ENCODE peak calls at places on chromosomes 12 and 14, in eight cellular contexts. One of them, this sample, is unnamed.

GRCh38 chr12:108218911-108219310 is 89.8 kb downstream of the WSCD2 start:
- DNase-seq in HFFc6: no peak
- DNase-seq in fibroblast of pulmonary artery: no peak
- DNase-seq in B cell: no peak
- DNase-seq in EH: no peak
- DNase-seq in Peyer's patch: no peak
- DNase-seq in GDM1: no peak
- DNase-seq in AML-193: no peak
- DNase-seq in this sample: no peak

GRCh38 chr14:86766469-86766868 is 1226.5 kb downstream of the GALC start:
- DNase-seq in HFFc6: no peak
- DNase-seq in fibroblast of pulmonary artery: no peak
- DNase-seq in B cell: no peak
- DNase-seq in EH: peak
- DNase-seq in Peyer's patch: no peak
- DNase-seq in GDM1: no peak
- DNase-seq in AML-193: no peak
- DNase-seq in this sample: no peak

GRCh38 chr12:98408681-98409080 is 106.7 kb upstream of the TMPO start:
- DNase-seq in HFFc6: no peak
- DNase-seq in fibroblast of pulmonary artery: peak
- DNase-seq in B cell: no peak
- DNase-seq in EH: no peak
- DNase-seq in Peyer's patch: no peak
- DNase-seq in GDM1: no peak
- DNase-seq in AML-193: peak
- DNase-seq in this sample: no peak

GRCh38 chr14:23572524-23572828 is 4.9 kb upstream of the AP1G2 start:
- DNase-seq in HFFc6: no peak
- DNase-seq in fibroblast of pulmonary artery: no peak
- DNase-seq in B cell: no peak
- DNase-seq in EH: no peak
- DNase-seq in Peyer's patch: no peak
- DNase-seq in GDM1: no peak
- DNase-seq in AML-193: no peak
- DNase-seq in this sample: no peak

GRCh38 chr14:73365727-73366126 is 92.6 kb downstream of the NUMB start:
- DNase-seq in HFFc6: no peak
- DNase-seq in fibroblast of pulmonary artery: peak
- DNase-seq in B cell: no peak
- DNase-seq in EH: no peak
- DNase-seq in Peyer's patch: no peak
- DNase-seq in GDM1: no peak
- DNase-seq in AML-193: no peak
- DNase-seq in this sample: no peak

GRCh38 chr12:123444396-123445026 is 8.0 kb upstream of the RILPL2 start:
- DNase-seq in HFFc6: peak
- DNase-seq in fibroblast of pulmonary artery: peak
- DNase-seq in B cell: no peak
- DNase-seq in EH: peak
- DNase-seq in Peyer's patch: no peak
- DNase-seq in GDM1: no peak
- DNase-seq in AML-193: peak
- DNase-seq in this sample: no peak

GRCh38 chr14:105330491-105330895 is 15.9 kb downstream of the PACS2 start:
- DNase-seq in HFFc6: peak
- DNase-seq in fibroblast of pulmonary artery: peak
- DNase-seq in B cell: no peak
- DNase-seq in EH: peak
- DNase-seq in Peyer's patch: no peak
- DNase-seq in GDM1: no peak
- DNase-seq in AML-193: no peak
- DNase-seq in this sample: no peak

GRCh38 chr14:23569443-23570151 is 2.0 kb upstream of the AP1G2 start:
- DNase-seq in HFFc6: peak
- DNase-seq in fibroblast of pulmonary artery: no peak
- DNase-seq in B cell: peak
- DNase-seq in EH: peak
- DNase-seq in Peyer's patch: peak
- DNase-seq in GDM1: no peak
- DNase-seq in AML-193: no peak
- DNase-seq in this sample: no peak

GRCh38 chr14:58513272-58513671 is 85.8 kb downstream of the KIAA0586 start:
- DNase-seq in HFFc6: no peak
- DNase-seq in fibroblast of pulmonary artery: no peak
- DNase-seq in B cell: no peak
- DNase-seq in EH: no peak
- DNase-seq in Peyer's patch: no peak
- DNase-seq in GDM1: no peak
- DNase-seq in AML-193: no peak
- DNase-seq in this sample: no peak

GRCh38 chr12:40107803-40108620 is 2.1 kb upstream of the SLC2A13 start:
- DNase-seq in HFFc6: no peak
- DNase-seq in fibroblast of pulmonary artery: no peak
- DNase-seq in B cell: peak
- DNase-seq in EH: no peak
- DNase-seq in Peyer's patch: no peak
- DNase-seq in GDM1: no peak
- DNase-seq in AML-193: no peak
- DNase-seq in this sample: peak

GRCh38 chr12:121295746-121296617 is 527 bp downstream of the CAMKK2 start:
- DNase-seq in HFFc6: no peak
- DNase-seq in fibroblast of pulmonary artery: no peak
- DNase-seq in B cell: no peak
- DNase-seq in EH: peak
- DNase-seq in Peyer's patch: peak
- DNase-seq in GDM1: no peak
- DNase-seq in AML-193: no peak
- DNase-seq in this sample: peak

GRCh38 chr14:82388488-82388887 is 854.8 kb upstream of the SEL1L start:
- DNase-seq in HFFc6: no peak
- DNase-seq in fibroblast of pulmonary artery: no peak
- DNase-seq in B cell: no peak
- DNase-seq in EH: no peak
- DNase-seq in Peyer's patch: no peak
- DNase-seq in GDM1: no peak
- DNase-seq in AML-193: no peak
- DNase-seq in this sample: no peak

GRCh38 chr12:104457746-104458644 is 1.2 kb downstream of the CHST11 start:
- DNase-seq in HFFc6: no peak
- DNase-seq in fibroblast of pulmonary artery: no peak
- DNase-seq in B cell: peak
- DNase-seq in EH: peak
- DNase-seq in Peyer's patch: peak
- DNase-seq in GDM1: no peak
- DNase-seq in AML-193: no peak
- DNase-seq in this sample: peak

GRCh38 chr14:61080591-61081010 is 99.6 kb downstream of the SLC38A6 start:
- DNase-seq in HFFc6: peak
- DNase-seq in fibroblast of pulmonary artery: no peak
- DNase-seq in B cell: peak
- DNase-seq in EH: peak
- DNase-seq in Peyer's patch: peak
- DNase-seq in GDM1: no peak
- DNase-seq in AML-193: no peak
- DNase-seq in this sample: no peak

GRCh38 chr12:68358532-68359485 is 26.6 kb upstream of the MDM1 start:
- DNase-seq in HFFc6: peak
- DNase-seq in fibroblast of pulmonary artery: peak
- DNase-seq in B cell: peak
- DNase-seq in EH: peak
- DNase-seq in Peyer's patch: peak
- DNase-seq in GDM1: peak
- DNase-seq in AML-193: peak
- DNase-seq in this sample: peak

This sample was measured in sciatic nerve.